ENCODE peak calls at places on chromosomes 13 and 19, in nine cellular contexts. M, A, V, I, F, Y, O, H and G are unnamed samples.

GRCh38 chr13:83895994-83896580 is 13.8 kb upstream of the SLITRK1 start:
- DNase-seq in O (no peak), H (no peak), A (no peak), M (no peak), Y (no peak), I (no peak), F (no peak), V (no peak), G (no peak)

GRCh38 chr13:84677836-84678235 is 795.6 kb upstream of the SLITRK1 start:
- DNase-seq in V (no peak), H (no peak), Y (no peak), O (no peak), F (no peak), I (no peak), M (no peak), A (no peak), G (no peak)

GRCh38 chr19:49071860-49072547 is 495 bp downstream of the KCNA7 start:
- DNase-seq in M (no peak), I (no peak), O (no peak), Y (no peak), F (no peak), H (no peak), A (no peak), V (no peak), G (no peak)

GRCh38 chr19:41479757-41480191 is 36.8 kb downstream of the ERICH4 start:
- DNase-seq in V (no peak), F (no peak), Y (no peak), I (no peak), O (no peak), H (no peak), A (peak; percentile 25), M (no peak), G (no peak)

GRCh38 chr13:33322474-33322827 is 36.9 kb upstream of the STARD13 start:
- DNase-seq in V (no peak), O (no peak), M (peak; percentile 64), A (peak; percentile 74), F (no peak), Y (no peak), I (no peak), H (no peak), G (no peak)

GRCh38 chr19:3285647-3286176 is 61.3 kb downstream of the CELF5 start:
- DNase-seq in M (peak; percentile 52), I (peak; percentile 52), F (no peak), H (no peak), A (no peak), Y (no peak), V (peak; percentile 78), O (no peak), G (peak; percentile 35)

GRCh38 chr19:35408284-35409171 is 37.7 kb downstream of the GPR42 start:
- DNase-seq in M (no peak), I (no peak), A (no peak), F (no peak), H (no peak), Y (no peak), V (no peak), O (no peak), G (no peak)

GRCh38 chr13:79779761-79780160 is 298.8 kb downstream of the NDFIP2 start:
- DNase-seq in F (peak; percentile 42), M (peak; percentile 75), H (no peak), Y (no peak), A (peak; percentile 97), O (no peak), I (no peak), V (no peak), G (no peak)

GRCh38 chr13:37225414-37226047 is 120.1 kb upstream of the CSNK1A1L start:
- DNase-seq in V (no peak), O (no peak), F (no peak), H (no peak), Y (no peak), I (no peak), M (peak; percentile 34), A (peak; percentile 45), G (no peak)

GRCh38 chr19:1410789-1411188 is 3.4 kb downstream of the DAZAP1 start:
- DNase-seq in Y (no peak), A (no peak), I (no peak), O (no peak), F (no peak), H (no peak), M (no peak), V (no peak), G (no peak)

GRCh38 chr19:369256-369655 is 24.7 kb upstream of the MIER2 start:
- DNase-seq in I (no peak), M (no peak), A (no peak), Y (peak; percentile 30), V (no peak), O (no peak), F (no peak), H (no peak), G (no peak)

GRCh38 chr19:53864308-53864836 is 3.3 kb upstream of the MYADM start:
- DNase-seq in I (no peak), H (no peak), F (no peak), V (no peak), M (no peak), A (no peak), Y (no peak), O (peak; percentile 5), G (no peak)

GRCh38 chr19:11257827-11258380 is 4.4 kb downstream of the DOCK6 start:
- DNase-seq in I (no peak), A (no peak), V (no peak), M (no peak), Y (no peak), F (no peak), O (no peak), H (no peak), G (no peak)

GRCh38 chr19:39133431-39134270 is 8.1 kb downstream of the PAK4 start:
- DNase-seq in I (no peak), F (no peak), H (no peak), V (no peak), M (no peak), A (peak; percentile 53), Y (no peak), O (no peak), G (no peak)

GRCh38 chr13:98556968-98557591 is 19.8 kb downstream of the STK24 start:
- DNase-seq in I (no peak), H (no peak), A (peak; percentile 82), F (no peak), V (no peak), O (no peak), Y (no peak), M (no peak), G (no peak)

GRCh38 chr13:46149272-46150133 is 32.5 kb downstream of the LCP1 start:
- DNase-seq in H (no peak), F (no peak), A (peak; percentile 66), M (no peak), O (no peak), I (no peak), V (no peak), Y (no peak), G (no peak)

GRCh38 chr13:74871671-74872070 is 610.3 kb downstream of the TBC1D4 start:
- DNase-seq in A (peak; percentile 24), O (no peak), F (no peak), M (no peak), H (no peak), Y (no peak), V (no peak), I (no peak), G (no peak)

GRCh38 chr13:23788459-23788858 is 100.7 kb downstream of the MIPEP start:
- DNase-seq in Y (no peak), H (no peak), A (no peak), O (no peak), V (no peak), I (no peak), F (no peak), M (no peak), G (no peak)

GRCh38 chr13:111517641-111518010 is 197.2 kb downstream of the TEX29 start:
- DNase-seq in H (no peak), M (no peak), V (peak; percentile 36), A (no peak), Y (no peak), O (no peak), I (no peak), F (no peak), G (no peak)

GRCh38 chr19:6822311-6822670 is 49.8 kb downstream of the VAV1 start:
- DNase-seq in H (no peak), A (no peak), I (no peak), O (peak; percentile 20), Y (peak; percentile 40), F (no peak), V (peak; percentile 37), M (no peak), G (no peak)

GRCh38 chr13:67275351-67275989 is 45.3 kb upstream of the PCDH9 start:
- DNase-seq in I (no peak), Y (no peak), A (no peak), V (no peak), F (no peak), M (no peak), H (no peak), O (no peak), G (no peak)

GRCh38 chr19:40270362-40271089 is 14.6 kb downstream of the AKT2 start:
- DNase-seq in F (no peak), Y (no peak), H (peak; percentile 68), V (no peak), A (no peak), I (no peak), O (no peak), M (no peak), G (no peak)

GRCh38 chr13:109154146-109154545 is 524.7 kb downstream of the MYO16 start:
- DNase-seq in A (peak; percentile 77), M (no peak), H (no peak), V (no peak), Y (no peak), F (no peak), O (no peak), I (no peak), G (no peak)

GRCh38 chr13:54194233-54195024 is 1165.8 kb downstream of the OLFM4 start:
- DNase-seq in H (no peak), M (no peak), V (no peak), A (no peak), Y (no peak), I (no peak), F (no peak), O (no peak), G (no peak)

GRCh38 chr13:91739751-91740150 is 341.3 kb downstream of the GPC5 start:
- DNase-seq in O (no peak), H (no peak), M (no peak), A (no peak), I (no peak), Y (no peak), V (no peak), F (no peak), G (no peak)

GRCh38 chr19:10690351-10690781 is 10.9 kb upstream of the QTRT1 start:
- DNase-seq in H (no peak), A (peak; percentile 86), I (no peak), Y (no peak), O (no peak), M (no peak), V (no peak), F (peak; percentile 15), G (no peak)

GRCh38 chr13:56378566-56378965 is 762.2 kb upstream of the PRR20A start:
- DNase-seq in H (no peak), V (no peak), M (no peak), O (no peak), I (no peak), F (no peak), Y (no peak), A (no peak), G (no peak)

GRCh38 chr19:4633140-4633967 is 6.0 kb upstream of the TNFAIP8L1 start:
- DNase-seq in V (no peak), M (peak; percentile 65), Y (no peak), I (no peak), F (peak; percentile 56), A (peak; percentile 93), H (no peak), O (peak; percentile 19), G (peak; percentile 45)

GRCh38 chr19:17610384-17610783 is 54.9 kb downstream of the COLGALT1 start:
- DNase-seq in V (no peak), A (peak; percentile 21), Y (no peak), H (no peak), I (no peak), M (peak; percentile 55), F (no peak), O (no peak), G (no peak)

GRCh38 chr19:48367855-48368254 is 3.7 kb downstream of the SYNGR4 start:
- DNase-seq in O (no peak), I (no peak), Y (no peak), H (no peak), F (no peak), V (no peak), A (no peak), M (no peak), G (no peak)

GRCh38 chr19:12967907-12968306 is 1.5 kb upstream of the DAND5 start:
- DNase-seq in I (no peak), V (no peak), Y (no peak), O (no peak), A (peak; percentile 65), H (no peak), F (no peak), M (peak; percentile 25), G (no peak)